ENCODE peak calls at places on chromosomes 3 and 15, in four cellular contexts. T is EL, M is NCI-H524, V is BJ. U is an unnamed sample.

GRCh38 chr15:73335471-73335870 is 33.3 kb downstream of the HCN4 start:
- DNase-seq in T (no peak), M (no peak), V (no peak), U (no peak)

GRCh38 chr3:96370637-96371036 is 443.8 kb upstream of the EPHA6 start:
- DNase-seq in T (no peak), M (no peak), V (no peak), U (no peak)

GRCh38 chr15:74829500-74829899 is 3.1 kb downstream of the CPLX3 start:
- DNase-seq in T (no peak), M (no peak), V (no peak), U (no peak)

GRCh38 chr15:92652576-92652966 is 3.0 kb downstream of the FAM174B start:
- DNase-seq in T (no peak), M (no peak), V (no peak), U (no peak)

GRCh38 chr15:82647835-82648256 is 683 bp upstream of the CPEB1 start:
- DNase-seq in T (no peak), M (peak), V (no peak), U (no peak)

GRCh38 chr3:123155471-123156011 is 46.2 kb upstream of the SEC22A start:
- DNase-seq in T (no peak), M (peak), V (no peak), U (no peak)

GRCh38 chr3:113953677-113954076 is 5.9 kb downstream of the ZDHHC23 start:
- DNase-seq in T (no peak), M (no peak), V (no peak), U (no peak)

GRCh38 chr15:29090617-29091466 is 178.8 kb downstream of the NSMCE3 start:
- DNase-seq in T (peak), M (peak), V (no peak), U (no peak)

GRCh38 chr3:142963266-142964149 is at the start of gene PAQR9:
- DNase-seq in T (peak), M (peak), V (no peak), U (no peak)

GRCh38 chr3:187735383-187735782 is 9.9 kb downstream of the BCL6 start:
- DNase-seq in T (no peak), M (no peak), V (no peak), U (no peak)

GRCh38 chr3:13537926-13538325 is 11.0 kb upstream of the FBLN2 start:
- DNase-seq in T (peak), M (no peak), V (peak), U (peak)

GRCh38 chr15:62269504-62269903 is 104.4 kb upstream of the C2CD4B start:
- DNase-seq in T (no peak), M (no peak), V (no peak), U (no peak)

GRCh38 chr3:126352476-126353454 is 4.4 kb downstream of the KLF15 start:
- DNase-seq in T (peak), M (no peak), V (no peak), U (no peak)

GRCh38 chr3:188104050-188104449 is 49.9 kb upstream of the LPP start:
- DNase-seq in T (peak), M (no peak), V (no peak), U (no peak)